ENCODE peak calls at places on chromosomes 13 and 19, in ten cellular contexts. One of them, this sample, is unnamed. For H3K27me3, the result is how much of the 10 kb centered on the place peaks cover.

GRCh38 chr19:507286-508203 is at the start of gene TPGS1:
- DNase-seq in dorsolateral prefrontal cortex: peak
- DNase-seq in body of pancreas: peak
- DNase-seq in transverse colon: peak
- DNase-seq in kidney epithelial cell: no peak
- DNase-seq in fibroblast of lung: peak
- DNase-seq in GM23338: peak
- DNase-seq in cardiac muscle cell: peak
- DNase-seq in neural progenitor cell: peak
- DNase-seq in thoracic aorta: no peak
- DNase-seq in this sample: no peak

GRCh38 chr19:2590630-2591399 is 111.7 kb downstream of the GNG7 start:
- DNase-seq in dorsolateral prefrontal cortex: no peak
- DNase-seq in body of pancreas: no peak
- DNase-seq in transverse colon: no peak
- DNase-seq in kidney epithelial cell: no peak
- DNase-seq in fibroblast of lung: no peak
- DNase-seq in GM23338: no peak
- DNase-seq in cardiac muscle cell: no peak
- DNase-seq in neural progenitor cell: no peak
- DNase-seq in thoracic aorta: no peak
- DNase-seq in this sample: no peak

GRCh38 chr19:4304509-4305252 is at the start of gene FSD1:
- DNase-seq in dorsolateral prefrontal cortex: peak
- DNase-seq in body of pancreas: no peak
- DNase-seq in transverse colon: no peak
- DNase-seq in kidney epithelial cell: no peak
- DNase-seq in fibroblast of lung: peak
- DNase-seq in GM23338: peak
- DNase-seq in cardiac muscle cell: peak
- DNase-seq in neural progenitor cell: peak
- DNase-seq in thoracic aorta: no peak
- DNase-seq in this sample: no peak

GRCh38 chr13:41960700-41961697 is at the start of gene VWA8:
- DNase-seq in dorsolateral prefrontal cortex: peak
- DNase-seq in body of pancreas: peak
- DNase-seq in transverse colon: peak
- DNase-seq in kidney epithelial cell: no peak
- DNase-seq in fibroblast of lung: peak
- DNase-seq in GM23338: peak
- DNase-seq in cardiac muscle cell: peak
- DNase-seq in neural progenitor cell: peak
- DNase-seq in thoracic aorta: peak
- DNase-seq in this sample: no peak

GRCh38 chr19:1237754-1238372 is at the start of gene CBARP:
- DNase-seq in dorsolateral prefrontal cortex: peak
- DNase-seq in body of pancreas: peak
- DNase-seq in transverse colon: no peak
- DNase-seq in kidney epithelial cell: no peak
- DNase-seq in fibroblast of lung: no peak
- DNase-seq in GM23338: no peak
- DNase-seq in cardiac muscle cell: peak
- DNase-seq in neural progenitor cell: peak
- DNase-seq in thoracic aorta: no peak
- DNase-seq in this sample: no peak

GRCh38 chr13:98994896-98995295 is 17.0 kb upstream of the DOCK9 start:
- DNase-seq in dorsolateral prefrontal cortex: no peak
- DNase-seq in body of pancreas: no peak
- DNase-seq in transverse colon: no peak
- DNase-seq in kidney epithelial cell: no peak
- DNase-seq in fibroblast of lung: no peak
- DNase-seq in GM23338: no peak
- DNase-seq in cardiac muscle cell: no peak
- DNase-seq in neural progenitor cell: no peak
- DNase-seq in thoracic aorta: no peak
- DNase-seq in this sample: no peak

GRCh38 chr13:48749144-48749543 is 95.4 kb downstream of the CYSLTR2 start:
- DNase-seq in dorsolateral prefrontal cortex: no peak
- DNase-seq in body of pancreas: no peak
- DNase-seq in transverse colon: no peak
- DNase-seq in kidney epithelial cell: no peak
- DNase-seq in fibroblast of lung: peak
- DNase-seq in GM23338: no peak
- DNase-seq in cardiac muscle cell: no peak
- DNase-seq in neural progenitor cell: no peak
- DNase-seq in thoracic aorta: no peak
- DNase-seq in this sample: no peak

GRCh38 chr19:5932593-5933262 is 18.7 kb downstream of the CAPS start:
- DNase-seq in dorsolateral prefrontal cortex: no peak
- DNase-seq in body of pancreas: no peak
- DNase-seq in transverse colon: no peak
- DNase-seq in kidney epithelial cell: no peak
- DNase-seq in fibroblast of lung: no peak
- DNase-seq in GM23338: no peak
- DNase-seq in cardiac muscle cell: no peak
- DNase-seq in neural progenitor cell: no peak
- DNase-seq in thoracic aorta: no peak
- DNase-seq in this sample: no peak

GRCh38 chr13:104460553-104460952 is 1394.3 kb upstream of the SLC10A2 start:
- DNase-seq in dorsolateral prefrontal cortex: no peak
- DNase-seq in body of pancreas: no peak
- DNase-seq in transverse colon: no peak
- DNase-seq in kidney epithelial cell: no peak
- DNase-seq in fibroblast of lung: peak
- DNase-seq in GM23338: no peak
- DNase-seq in cardiac muscle cell: no peak
- DNase-seq in neural progenitor cell: no peak
- DNase-seq in thoracic aorta: no peak
- DNase-seq in this sample: no peak

GRCh38 chr13:78022164-78022877 is 103.7 kb upstream of the EDNRB start:
- DNase-seq in dorsolateral prefrontal cortex: no peak
- DNase-seq in body of pancreas: no peak
- DNase-seq in transverse colon: peak
- DNase-seq in kidney epithelial cell: peak
- DNase-seq in fibroblast of lung: peak
- DNase-seq in GM23338: no peak
- DNase-seq in cardiac muscle cell: no peak
- DNase-seq in neural progenitor cell: no peak
- DNase-seq in thoracic aorta: no peak
- DNase-seq in this sample: no peak

GRCh38 chr13:82963466-82963865 is 918.8 kb downstream of the SLITRK1 start:
- DNase-seq in dorsolateral prefrontal cortex: no peak
- DNase-seq in body of pancreas: no peak
- DNase-seq in transverse colon: no peak
- DNase-seq in kidney epithelial cell: no peak
- DNase-seq in fibroblast of lung: peak
- DNase-seq in GM23338: no peak
- DNase-seq in cardiac muscle cell: no peak
- DNase-seq in neural progenitor cell: no peak
- DNase-seq in thoracic aorta: no peak
- DNase-seq in this sample: no peak

GRCh38 chr13:44266772-44267171 is 106.9 kb upstream of the SERP2 start:
- DNase-seq in dorsolateral prefrontal cortex: no peak
- DNase-seq in body of pancreas: no peak
- DNase-seq in transverse colon: no peak
- DNase-seq in kidney epithelial cell: no peak
- DNase-seq in fibroblast of lung: no peak
- DNase-seq in GM23338: no peak
- DNase-seq in cardiac muscle cell: no peak
- DNase-seq in neural progenitor cell: no peak
- DNase-seq in thoracic aorta: no peak
- DNase-seq in this sample: no peak

GRCh38 chr13:23898101-23898500 is 799 bp upstream of the C1QTNF9B start:
- DNase-seq in dorsolateral prefrontal cortex: no peak
- DNase-seq in body of pancreas: no peak
- DNase-seq in transverse colon: peak
- DNase-seq in kidney epithelial cell: no peak
- DNase-seq in fibroblast of lung: peak
- DNase-seq in GM23338: no peak
- DNase-seq in cardiac muscle cell: no peak
- DNase-seq in neural progenitor cell: no peak
- DNase-seq in thoracic aorta: no peak
- DNase-seq in this sample: no peak

GRCh38 chr13:97843201-97843600 is 110.3 kb upstream of the IPO5 start:
- DNase-seq in dorsolateral prefrontal cortex: no peak
- DNase-seq in body of pancreas: no peak
- DNase-seq in transverse colon: no peak
- DNase-seq in kidney epithelial cell: no peak
- DNase-seq in fibroblast of lung: no peak
- DNase-seq in GM23338: no peak
- DNase-seq in cardiac muscle cell: no peak
- DNase-seq in neural progenitor cell: no peak
- DNase-seq in thoracic aorta: no peak
- DNase-seq in this sample: no peak

GRCh38 chr13:111475488-111475887 is 155.0 kb downstream of the TEX29 start:
- DNase-seq in dorsolateral prefrontal cortex: no peak
- DNase-seq in body of pancreas: no peak
- DNase-seq in transverse colon: no peak
- DNase-seq in kidney epithelial cell: no peak
- DNase-seq in fibroblast of lung: no peak
- DNase-seq in GM23338: no peak
- DNase-seq in cardiac muscle cell: no peak
- DNase-seq in neural progenitor cell: no peak
- DNase-seq in thoracic aorta: no peak
- DNase-seq in this sample: no peak
- H3K27me3 ChIP-seq in dorsolateral prefrontal cortex: under half
- H3K27me3 ChIP-seq in body of pancreas: under half
- H3K27me3 ChIP-seq in transverse colon: under half
- H3K27me3 ChIP-seq in kidney epithelial cell: under half
- H3K27me3 ChIP-seq in fibroblast of lung: under half
- H3K27me3 ChIP-seq in GM23338: under half
- H3K27me3 ChIP-seq in cardiac muscle cell: under half
- H3K27me3 ChIP-seq in neural progenitor cell: under half
- H3K27me3 ChIP-seq in thoracic aorta: under half
- H3K27me3 ChIP-seq in this sample: under half

DNA sequence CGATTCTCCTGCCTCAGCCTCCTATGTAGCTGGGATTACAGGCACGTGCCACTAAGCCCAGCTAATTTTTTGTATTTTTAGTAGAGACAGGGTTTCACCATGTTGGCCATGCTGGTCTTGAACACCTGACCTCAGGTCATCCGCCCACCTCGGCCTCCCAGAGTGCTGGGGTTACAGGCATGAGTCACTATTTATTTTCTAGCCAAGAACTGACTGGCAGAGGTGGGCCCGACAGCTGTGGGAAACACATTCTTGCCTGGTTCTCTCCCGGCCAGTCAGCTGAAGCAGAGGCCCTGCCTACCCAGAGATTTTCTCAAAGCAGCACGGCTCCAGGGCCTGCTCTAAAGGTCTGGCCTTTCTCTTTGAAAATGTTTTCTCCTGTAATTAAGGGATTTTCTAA is 108.0 kb downstream of the KCTD15 start:
- DNase-seq in dorsolateral prefrontal cortex: no peak
- DNase-seq in body of pancreas: peak
- DNase-seq in transverse colon: no peak
- DNase-seq in kidney epithelial cell: peak
- DNase-seq in fibroblast of lung: peak
- DNase-seq in GM23338: peak
- DNase-seq in cardiac muscle cell: peak
- DNase-seq in neural progenitor cell: peak
- DNase-seq in thoracic aorta: no peak
- DNase-seq in this sample: no peak
- H3K27me3 ChIP-seq in dorsolateral prefrontal cortex: half or more
- H3K27me3 ChIP-seq in body of pancreas: under half
- H3K27me3 ChIP-seq in transverse colon: under half
- H3K27me3 ChIP-seq in kidney epithelial cell: under half
- H3K27me3 ChIP-seq in fibroblast of lung: under half
- H3K27me3 ChIP-seq in GM23338: under half
- H3K27me3 ChIP-seq in cardiac muscle cell: under half
- H3K27me3 ChIP-seq in neural progenitor cell: half or more
- H3K27me3 ChIP-seq in thoracic aorta: under half
- H3K27me3 ChIP-seq in this sample: under half

GRCh38 chr13:36432106-36432544 is at the start of gene CCNA1:
- DNase-seq in dorsolateral prefrontal cortex: peak
- DNase-seq in body of pancreas: peak
- DNase-seq in transverse colon: no peak
- DNase-seq in kidney epithelial cell: no peak
- DNase-seq in fibroblast of lung: peak
- DNase-seq in GM23338: peak
- DNase-seq in cardiac muscle cell: peak
- DNase-seq in neural progenitor cell: peak
- DNase-seq in thoracic aorta: no peak
- DNase-seq in this sample: no peak
- H3K27me3 ChIP-seq in dorsolateral prefrontal cortex: under half
- H3K27me3 ChIP-seq in body of pancreas: under half
- H3K27me3 ChIP-seq in transverse colon: under half
- H3K27me3 ChIP-seq in kidney epithelial cell: under half
- H3K27me3 ChIP-seq in fibroblast of lung: under half
- H3K27me3 ChIP-seq in GM23338: half or more
- H3K27me3 ChIP-seq in cardiac muscle cell: half or more
- H3K27me3 ChIP-seq in neural progenitor cell: half or more
- H3K27me3 ChIP-seq in thoracic aorta: under half
- H3K27me3 ChIP-seq in this sample: under half

GRCh38 chr13:114143806-114144605 is 11.6 kb upstream of the RASA3 start:
- DNase-seq in dorsolateral prefrontal cortex: no peak
- DNase-seq in body of pancreas: peak
- DNase-seq in transverse colon: peak
- DNase-seq in kidney epithelial cell: peak
- DNase-seq in fibroblast of lung: no peak
- DNase-seq in GM23338: peak
- DNase-seq in cardiac muscle cell: peak
- DNase-seq in neural progenitor cell: peak
- DNase-seq in thoracic aorta: no peak
- DNase-seq in this sample: no peak

GRCh38 chr13:114146173-114146572 is 13.8 kb upstream of the RASA3 start:
- DNase-seq in dorsolateral prefrontal cortex: no peak
- DNase-seq in body of pancreas: no peak
- DNase-seq in transverse colon: no peak
- DNase-seq in kidney epithelial cell: no peak
- DNase-seq in fibroblast of lung: no peak
- DNase-seq in GM23338: no peak
- DNase-seq in cardiac muscle cell: no peak
- DNase-seq in neural progenitor cell: no peak
- DNase-seq in thoracic aorta: no peak
- DNase-seq in this sample: no peak

GRCh38 chr13:114145722-114146121 is 13.3 kb upstream of the RASA3 start:
- DNase-seq in dorsolateral prefrontal cortex: no peak
- DNase-seq in body of pancreas: peak
- DNase-seq in transverse colon: no peak
- DNase-seq in kidney epithelial cell: no peak
- DNase-seq in fibroblast of lung: no peak
- DNase-seq in GM23338: no peak
- DNase-seq in cardiac muscle cell: no peak
- DNase-seq in neural progenitor cell: peak
- DNase-seq in thoracic aorta: no peak
- DNase-seq in this sample: no peak

GRCh38 chr13:114144606-114145244 is 12.3 kb upstream of the RASA3 start:
- DNase-seq in dorsolateral prefrontal cortex: no peak
- DNase-seq in body of pancreas: peak
- DNase-seq in transverse colon: peak
- DNase-seq in kidney epithelial cell: no peak
- DNase-seq in fibroblast of lung: no peak
- DNase-seq in GM23338: no peak
- DNase-seq in cardiac muscle cell: no peak
- DNase-seq in neural progenitor cell: no peak
- DNase-seq in thoracic aorta: no peak
- DNase-seq in this sample: no peak

DNA sequence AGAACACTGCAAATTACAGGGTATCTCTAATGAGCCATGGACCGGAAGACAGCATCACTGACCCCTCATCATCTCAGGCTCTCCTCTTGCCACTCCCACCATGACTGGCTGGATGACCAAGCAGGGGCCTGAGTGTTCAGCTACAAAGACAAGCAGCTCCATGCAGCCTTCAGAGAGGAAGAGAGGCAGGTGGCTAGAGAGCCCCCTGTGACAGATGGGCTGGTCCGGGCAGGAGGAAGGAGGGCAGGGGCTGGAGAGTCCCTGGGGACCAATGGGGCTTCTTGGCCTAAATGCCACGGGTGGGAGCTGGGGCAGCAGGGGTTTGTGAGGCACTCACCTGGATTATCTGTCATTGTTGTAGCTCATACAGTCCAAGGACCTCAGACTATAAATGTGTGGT is 12.8 kb upstream of the RASA3 start:
- DNase-seq in dorsolateral prefrontal cortex: no peak
- DNase-seq in body of pancreas: peak
- DNase-seq in transverse colon: peak
- DNase-seq in kidney epithelial cell: no peak
- DNase-seq in fibroblast of lung: no peak
- DNase-seq in GM23338: no peak
- DNase-seq in cardiac muscle cell: no peak
- DNase-seq in neural progenitor cell: peak
- DNase-seq in thoracic aorta: no peak
- DNase-seq in this sample: no peak
- H3K27me3 ChIP-seq in dorsolateral prefrontal cortex: under half
- H3K27me3 ChIP-seq in body of pancreas: under half
- H3K27me3 ChIP-seq in transverse colon: under half
- H3K27me3 ChIP-seq in kidney epithelial cell: under half
- H3K27me3 ChIP-seq in fibroblast of lung: under half
- H3K27me3 ChIP-seq in GM23338: under half
- H3K27me3 ChIP-seq in cardiac muscle cell: under half
- H3K27me3 ChIP-seq in neural progenitor cell: under half
- H3K27me3 ChIP-seq in thoracic aorta: under half
- H3K27me3 ChIP-seq in this sample: under half